ENCODE peak calls at places on chromosome 6, in eight cellular contexts. Z is uterus, I is IMR-90, L is heart right ventricle, A is K562, E is astrocyte, R is cardiac fibroblast, K is HFF-Myc. B is an unnamed sample.

GRCh38 chr6:82951389-82951788 is 114.3 kb downstream of the UBE3D start:
- DNase-seq in Z (no peak), I (no peak), L (no peak), A (no peak), E (no peak), R (no peak), K (no peak), B (no peak)

GRCh38 chr6:3381233-3382065 is 75.4 kb downstream of the SLC22A23 start:
- DNase-seq in Z (no peak), I (no peak), L (peak), A (no peak), E (peak), R (no peak), K (no peak), B (no peak)

GRCh38 chr6:135796884-135797283 is 54.6 kb upstream of the PDE7B start:
- DNase-seq in Z (no peak), I (peak), L (no peak), A (no peak), E (no peak), R (peak), K (no peak), B (peak)

GRCh38 chr6:163950159-163950558 is 535.6 kb downstream of the QKI start:
- DNase-seq in Z (no peak), I (peak), L (no peak), A (no peak), E (peak), R (no peak), K (no peak), B (peak)

GRCh38 chr6:147156799-147157382 is 47.3 kb upstream of the STXBP5 start:
- DNase-seq in Z (no peak), I (peak), L (no peak), A (no peak), E (peak), R (peak), K (no peak), B (no peak)

GRCh38 chr6:146864300-146864699 is 265.5 kb downstream of the ADGB start:
- DNase-seq in Z (no peak), I (no peak), L (no peak), A (no peak), E (no peak), R (no peak), K (no peak), B (no peak)

GRCh38 chr6:106360989-106361430 is 493 bp downstream of the CRYBG1 start:
- DNase-seq in Z (no peak), I (no peak), L (no peak), A (no peak), E (no peak), R (no peak), K (no peak), B (no peak)

GRCh38 chr6:14270925-14271791 is 153.6 kb downstream of the CD83 start:
- DNase-seq in Z (no peak), I (peak), L (no peak), A (peak), E (peak), R (peak), K (no peak), B (peak)

GRCh38 chr6:31730631-31731086 is 1.6 kb upstream of the DDAH2 start:
- DNase-seq in Z (no peak), I (no peak), L (no peak), A (no peak), E (no peak), R (no peak), K (no peak), B (no peak)

GRCh38 chr6:168992696-168993185 is 260.9 kb downstream of the THBS2 start:
- DNase-seq in Z (no peak), I (no peak), L (no peak), A (no peak), E (no peak), R (no peak), K (no peak), B (no peak)

GRCh38 chr6:8860671-8861070 is 425.3 kb upstream of the SLC35B3 start:
- DNase-seq in Z (no peak), I (no peak), L (no peak), A (no peak), E (no peak), R (no peak), K (no peak), B (no peak)

GRCh38 chr6:142926494-142927273 is 18.3 kb downstream of the HIVEP2 start:
- DNase-seq in Z (peak), I (peak), L (peak), A (peak), E (peak), R (peak), K (no peak), B (peak)

GRCh38 chr6:158607411-158608170 is 37.0 kb downstream of the DYNLT1 start:
- DNase-seq in Z (no peak), I (peak), L (no peak), A (no peak), E (peak), R (peak), K (no peak), B (no peak)

GRCh38 chr6:158604048-158604406 is 40.5 kb downstream of the DYNLT1 start:
- DNase-seq in Z (no peak), I (no peak), L (no peak), A (no peak), E (no peak), R (no peak), K (no peak), B (no peak)

GRCh38 chr6:158603261-158604047 is 41.1 kb downstream of the DYNLT1 start:
- DNase-seq in Z (no peak), I (no peak), L (no peak), A (no peak), E (no peak), R (no peak), K (no peak), B (no peak)

GRCh38 chr6:158606935-158607334 is 37.6 kb downstream of the DYNLT1 start:
- DNase-seq in Z (no peak), I (no peak), L (no peak), A (no peak), E (no peak), R (no peak), K (no peak), B (no peak)

DNA sequence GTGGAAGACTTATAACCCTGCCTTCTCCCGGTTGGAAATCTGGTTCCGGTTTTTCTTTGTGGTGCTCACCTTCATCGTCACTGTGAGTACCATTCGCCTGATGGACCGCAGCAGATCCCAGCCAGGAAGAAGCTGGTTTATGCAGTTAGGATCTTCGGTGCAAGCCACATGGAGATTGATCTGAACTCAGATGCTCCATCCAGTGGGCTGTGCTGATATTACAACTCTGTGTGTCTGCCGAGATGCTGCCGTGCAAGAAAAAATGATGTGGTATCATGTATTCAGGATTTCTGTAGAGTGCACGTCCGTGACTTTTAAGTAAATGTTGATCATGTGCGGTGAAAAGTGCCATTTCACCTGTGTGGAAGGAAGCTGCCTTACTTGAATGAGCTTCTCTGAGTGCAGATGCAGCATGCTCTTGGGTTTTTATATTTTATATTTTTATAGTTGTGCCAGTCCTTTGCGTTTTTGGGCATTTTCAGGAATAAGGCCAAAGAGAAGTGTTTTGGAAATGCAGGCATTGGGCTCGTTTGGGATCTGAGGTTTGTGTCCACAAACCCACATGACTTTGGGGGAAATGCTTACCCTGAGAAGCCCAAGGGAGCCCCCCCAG is 39.2 kb downstream of the DYNLT1 start:
- DNase-seq in Z (peak), I (peak), L (peak), A (peak), E (peak), R (peak), K (peak), B (peak)
- TF ChIP-seq CTCF in Z (peak), I (peak), L (peak), A (peak), E (peak), R (peak), K (peak), B (peak)

DNA sequence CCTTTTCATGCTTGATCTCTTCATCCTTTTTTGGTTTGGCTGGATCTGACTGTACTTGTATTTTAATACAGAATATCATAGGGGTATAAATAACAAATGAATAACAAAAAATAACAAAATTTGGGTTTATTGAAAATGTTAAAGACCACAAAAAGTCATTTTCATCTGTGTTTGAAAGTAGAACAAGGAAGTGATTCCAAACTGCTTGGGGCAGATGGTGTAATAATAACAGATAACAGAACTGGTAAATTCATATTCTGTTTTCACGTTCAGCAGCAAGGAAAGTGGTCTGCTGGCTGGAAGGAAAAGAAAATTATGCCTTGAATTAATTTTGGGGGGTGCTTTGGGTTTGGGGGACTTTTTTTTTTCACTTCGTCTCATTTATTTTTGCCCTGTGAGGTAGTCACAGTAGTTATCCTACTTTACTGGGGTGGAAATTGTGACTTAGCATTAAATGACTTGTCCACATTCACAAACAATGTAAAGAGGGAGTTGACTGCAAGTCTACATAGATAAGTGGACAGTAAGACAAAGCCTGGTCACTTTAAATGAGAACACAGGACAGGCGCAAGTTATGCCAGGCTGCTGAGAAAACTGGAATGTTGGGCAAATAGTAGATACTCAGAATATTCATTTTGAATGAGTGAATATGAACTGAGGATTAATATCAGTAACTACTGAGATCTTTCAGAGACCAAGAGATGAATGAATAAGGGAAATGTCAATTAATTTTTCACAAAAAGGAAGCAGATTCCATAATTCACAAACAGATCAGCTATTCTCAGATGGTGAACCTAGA is 193.9 kb upstream of the CITED2 start:
- DNase-seq in Z (no peak), I (no peak), L (no peak), A (no peak), E (peak), R (no peak), K (no peak), B (no peak)
- H3K4me3 ChIP-seq in Z (no peak), I (no peak), L (no peak), A (no peak), E (no peak), R (no peak), K (no peak), B (no peak)

GRCh38 chr6:12603711-12604049 is 112.9 kb upstream of the PHACTR1 start:
- DNase-seq in Z (no peak), I (no peak), L (no peak), A (no peak), E (no peak), R (no peak), K (no peak), B (no peak)
- TF ChIP-seq CTCF in Z (no peak), I (no peak), L (no peak), A (no peak), E (no peak), R (peak), K (no peak), B (no peak)

GRCh38 chr6:56690519-56691200 is 48.0 kb upstream of the DST start:
- DNase-seq in Z (no peak), I (peak), L (no peak), A (no peak), E (peak), R (peak), K (no peak), B (peak)
- H3K4me3 ChIP-seq in Z (no peak), I (peak), L (peak), A (no peak), E (peak), R (peak), K (peak), B (peak)

GRCh38 chr6:153002613-153003293 is at the start of gene MTRF1L:
- DNase-seq in Z (peak), I (peak), L (peak), A (peak), E (peak), R (peak), K (peak), B (peak)
- TF ChIP-seq CTCF in Z (no peak), I (no peak), L (no peak), A (peak), E (no peak), R (no peak), K (no peak), B (no peak)

B was measured in AG10803.